ENCODE peak calls at places on chromosomes 12 and 14, in four cellular contexts. I is WTC11, X is K562, O is H1. W is an unnamed sample.

GRCh38 chr14:101491841-101492240 is 69.5 kb upstream of the DIO3 start:
- DNase-seq in X (no peak), I (no peak), O (no peak), W (no peak)

GRCh38 chr14:22391908-22392307 is 197.1 kb downstream of the DAD1 start:
- DNase-seq in I (peak; percentile 54), X (peak; percentile 62), O (no peak), W (peak; percentile 47)

GRCh38 chr12:65948320-65949008 is 124.2 kb downstream of the HMGA2 start:
- DNase-seq in X (no peak), I (no peak), O (no peak), W (peak; percentile 63)

GRCh38 chr12:3119745-3120660 is 42.8 kb downstream of the TSPAN9 start:
- DNase-seq in X (no peak), I (no peak), O (no peak), W (no peak)

GRCh38 chr12:79535751-79536150 is 155.0 kb downstream of the PAWR start:
- DNase-seq in X (no peak), O (no peak), I (no peak), W (no peak)

GRCh38 chr14:54625158-54625557 is 58.2 kb downstream of the SAMD4A start:
- DNase-seq in X (no peak), O (no peak), I (no peak), W (no peak)

GRCh38 chr14:52951730-52952481 is 1.1 kb upstream of the FERMT2 start:
- DNase-seq in I (peak; percentile 51), O (no peak), X (peak; percentile 27), W (peak; percentile 85)

GRCh38 chr12:14567311-14568195 is at the start of gene PLBD1:
- DNase-seq in X (peak; percentile 74), O (peak; percentile 81), I (peak; percentile 72), W (peak; percentile 56)

GRCh38 chr14:90900712-90901111 is 84.5 kb upstream of the TTC7B start:
- DNase-seq in O (no peak), X (no peak), I (no peak), W (no peak)

GRCh38 chr14:104135121-104135903 is 3.1 kb upstream of the KIF26A start:
- DNase-seq in I (peak; percentile 87), X (no peak), O (peak; percentile 83), W (peak; percentile 72)

GRCh38 chr12:44584625-44585024 is 291.5 kb downstream of the NELL2 start:
- DNase-seq in I (no peak), X (no peak), O (no peak), W (no peak)

GRCh38 chr12:100576311-100577036 is 3.0 kb downstream of the GAS2L3 start:
- DNase-seq in X (peak; percentile 22), O (no peak), I (no peak), W (peak; percentile 28)

GRCh38 chr14:80638620-80639215 is 302.8 kb downstream of the CEP128 start:
- DNase-seq in I (no peak), O (no peak), X (no peak), W (peak; percentile 27)

GRCh38 chr12:89948266-89949175 is 239.9 kb upstream of the ATP2B1 start:
- DNase-seq in I (no peak), O (no peak), X (no peak), W (no peak)

GRCh38 chr14:85634205-85634604 is 104.3 kb downstream of the FLRT2 start:
- DNase-seq in I (no peak), O (no peak), X (no peak), W (no peak)

GRCh38 chr14:81303258-81303935 is 82.6 kb upstream of the GTF2A1 start:
- DNase-seq in X (peak; percentile 77), O (no peak), I (no peak), W (no peak)

GRCh38 chr14:34113051-34113511 is 162.2 kb upstream of the EGLN3 start:
- DNase-seq in I (no peak), O (no peak), X (no peak), W (peak; percentile 65)

GRCh38 chr12:26119391-26119981 is 5.4 kb downstream of the BHLHE41 start:
- DNase-seq in I (no peak), X (peak; percentile 43), O (no peak), W (peak; percentile 50)

GRCh38 chr12:117142094-117142493 is 42.9 kb upstream of the TESC start:
- DNase-seq in I (no peak), X (no peak), O (no peak), W (peak; percentile 68)

GRCh38 chr12:27810756-27811155 is 30.7 kb upstream of the MANSC4 start:
- DNase-seq in X (no peak), I (no peak), O (no peak), W (no peak)

DNA sequence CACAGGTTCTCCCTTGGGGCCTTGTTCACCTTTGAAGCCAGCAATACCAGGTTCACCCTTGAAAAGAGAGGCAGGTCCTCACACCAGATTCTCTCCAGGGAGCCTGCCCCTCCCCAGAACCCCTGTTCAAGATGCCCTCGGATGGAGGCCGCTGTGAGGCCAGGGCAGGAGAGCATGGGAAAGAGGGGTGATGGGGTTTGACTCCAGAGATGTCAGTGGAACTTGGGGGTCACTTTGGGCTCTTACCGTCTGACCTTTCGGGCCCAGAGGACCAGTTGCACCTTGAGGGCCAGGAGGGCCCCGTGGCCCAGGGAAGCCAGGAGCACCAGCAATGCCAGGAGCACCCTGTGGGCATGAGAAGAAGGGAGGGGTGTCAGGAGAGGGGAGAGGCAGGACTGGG is 17.4 kb downstream of the COL2A1 start:
- DNase-seq in O (no peak), I (no peak), X (no peak), W (no peak)
- TF ChIP-seq JUN in O (no peak), I (no peak), X (no peak), W (no peak)

GRCh38 chr12:76037130-76038105 is 5.8 kb upstream of the PHLDA1 start:
- DNase-seq in O (no peak), I (no peak), X (peak; percentile 80), W (peak; percentile 48)
- TF ChIP-seq JUN in O (no peak), I (no peak), X (no peak), W (peak; percentile 21)

DNA sequence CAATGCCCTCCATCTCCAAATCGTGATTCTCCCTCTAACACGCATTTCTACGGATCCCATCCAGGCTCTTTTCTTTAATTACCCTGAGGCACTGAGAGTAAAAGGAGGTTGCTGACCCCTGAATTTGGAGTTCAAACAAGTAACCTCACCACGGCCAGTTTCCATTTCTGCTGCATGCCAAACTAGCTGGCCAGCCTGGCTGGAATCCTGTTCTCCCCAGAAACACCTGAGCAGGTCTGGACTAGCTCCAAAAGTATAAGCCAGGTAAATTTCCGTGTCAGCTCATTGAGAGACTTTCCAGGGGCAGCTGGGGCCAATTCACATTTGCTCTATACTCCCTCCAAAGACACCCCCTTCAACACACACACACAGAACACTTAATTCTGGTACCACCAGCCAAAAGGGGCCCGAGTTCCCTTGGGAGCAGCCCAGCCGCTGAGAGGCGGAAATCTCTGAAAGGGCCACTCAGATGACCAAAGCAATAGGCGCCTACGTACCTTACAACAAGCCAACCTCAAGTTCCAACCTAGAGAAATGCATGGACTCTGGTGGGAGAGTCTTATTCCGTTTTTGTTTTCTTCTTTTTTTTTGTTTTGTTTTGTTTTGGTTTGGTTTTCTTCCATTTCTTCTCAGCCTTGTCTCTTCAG is 131.4 kb downstream of the NDUFA12 start:
- DNase-seq in O (no peak), I (no peak), X (no peak), W (no peak)
- TF ChIP-seq JUN in O (no peak), I (no peak), X (no peak), W (no peak)

DNA sequence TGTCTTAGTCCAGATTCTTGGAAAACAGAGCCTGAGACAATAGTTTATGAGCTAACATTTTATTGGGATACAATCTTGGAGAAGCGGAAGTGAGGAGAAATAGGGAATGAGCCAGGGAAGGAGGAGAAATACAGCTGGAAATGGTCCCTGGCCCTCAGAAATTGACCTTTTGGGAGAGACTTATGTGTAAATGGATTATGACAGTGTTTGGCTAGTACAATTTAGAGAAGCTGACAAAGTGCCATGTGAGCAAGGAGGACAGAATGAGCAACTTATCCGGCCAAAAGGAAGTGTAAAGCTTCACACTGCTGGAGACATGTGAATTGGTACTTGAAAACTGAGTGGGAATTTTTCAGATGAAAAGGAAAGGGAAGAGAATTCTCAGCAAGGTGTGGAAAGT is 2.9 kb downstream of the GLIPR1 start:
- DNase-seq in O (no peak), X (no peak), I (no peak), W (no peak)
- TF ChIP-seq JUN in O (no peak), X (no peak), I (no peak), W (no peak)

GRCh38 chr12:6644257-6644596 is 3.0 kb downstream of the ACRBP start:
- DNase-seq in X (no peak), I (no peak), O (no peak), W (no peak)

GRCh38 chr12:6641131-6641530 is 5.4 kb upstream of the LPAR5 start:
- DNase-seq in O (no peak), I (no peak), X (no peak), W (no peak)

GRCh38 chr12:6646276-6647082 is 753 bp downstream of the ACRBP start:
- DNase-seq in O (no peak), I (peak; percentile 33), X (no peak), W (no peak)

GRCh38 chr12:6644903-6645302 is 2.3 kb downstream of the ACRBP start:
- DNase-seq in X (no peak), I (peak; percentile 51), O (peak; percentile 53), W (no peak)

DNA sequence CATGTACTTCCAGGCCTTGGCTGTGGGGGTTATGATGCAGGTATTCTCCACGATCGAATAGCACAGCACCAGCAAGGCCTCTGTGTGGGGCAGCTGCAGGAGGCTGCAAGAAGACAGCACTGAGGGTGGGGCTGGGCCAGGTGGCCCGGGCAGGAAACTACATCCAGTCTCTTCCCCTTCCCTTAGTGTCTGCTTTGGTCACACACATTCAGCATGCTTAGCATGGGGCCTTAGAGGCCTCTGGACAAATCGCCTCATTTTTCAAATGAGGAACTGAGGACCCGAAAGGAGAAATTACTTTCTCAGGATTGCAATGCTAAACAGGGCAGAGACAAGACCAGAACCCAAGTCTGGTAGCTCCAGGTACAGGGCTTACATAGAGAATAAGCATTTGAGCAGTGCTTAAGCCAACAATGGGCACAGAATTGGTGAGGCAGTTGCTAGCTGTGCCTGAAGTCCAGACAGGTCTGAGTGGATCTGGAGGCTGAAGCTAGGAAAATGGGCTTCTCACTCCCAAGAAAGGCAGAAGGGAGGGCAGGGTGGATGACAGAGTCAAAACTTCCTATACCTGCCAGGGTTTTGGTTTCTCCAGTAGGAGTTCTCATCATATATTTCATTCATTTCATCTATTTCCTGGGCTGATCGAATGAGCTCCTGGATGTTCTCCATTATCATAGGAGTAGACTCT is 3.5 kb downstream of the ACRBP start:
- DNase-seq in O (no peak), I (no peak), X (no peak), W (no peak)
- TF ChIP-seq JUN in O (no peak), I (no peak), X (no peak), W (no peak)

W was measured in A549.